ENCODE peak calls at places on chromosome 10, in five cellular contexts. H is stimulated activated CD4-positive, alpha-beta T cell treated with anti-CD3 and anti-CD28 coated beads, Interleukin-2, amount 100 ng/mL, for 24 hours; P is sciatic nerve; R is NCI-H510A treated with DMSO at 0.1 percent for 48 hours; E is T-helper 9 cell. Z is an unnamed sample.

GRCh38 chr10:86287422-86287793 is 79.2 kb downstream of the GRID1 start:
- DNase-seq in P (no peak), E (no peak), R (no peak), H (no peak), Z (no peak)

GRCh38 chr10:88890681-88891371 is 10.8 kb downstream of the STAMBPL1 start:
- DNase-seq in E (no peak), R (no peak), H (no peak), P (no peak), Z (no peak)

GRCh38 chr10:107540981-107541380 is 376.5 kb upstream of the SORCS1 start:
- DNase-seq in H (no peak), R (no peak), E (no peak), P (no peak), Z (no peak)

GRCh38 chr10:126518186-126519080 is 130.2 kb upstream of the ADAM12 start:
- DNase-seq in H (no peak), E (no peak), P (no peak), R (no peak), Z (no peak)

GRCh38 chr10:72425133-72425532 is 70.4 kb upstream of the DNAJB12 start:
- DNase-seq in R (no peak), P (no peak), E (no peak), H (no peak), Z (no peak)

GRCh38 chr10:88178758-88179157 is 315.3 kb downstream of the PTEN start:
- DNase-seq in H (no peak), R (peak; percentile 81), P (no peak), E (no peak), Z (peak; percentile 68)

GRCh38 chr10:18164771-18165361 is 24.6 kb downstream of the CACNB2 start:
- DNase-seq in P (no peak), H (no peak), E (no peak), R (no peak), Z (no peak)

GRCh38 chr10:78540355-78541076 is 506.9 kb downstream of the RPS24 start:
- DNase-seq in P (no peak), R (peak; percentile 39), H (no peak), E (no peak), Z (no peak)

GRCh38 chr10:128854965-128855364 is 612.1 kb upstream of the MGMT start:
- DNase-seq in E (no peak), R (no peak), P (peak; percentile 92), H (no peak), Z (no peak)

GRCh38 chr10:49241365-49241764 is 53.2 kb upstream of the TMEM273 start:
- DNase-seq in P (no peak), E (no peak), R (no peak), H (no peak), Z (no peak)

GRCh38 chr10:70849582-70850016 is 33.9 kb downstream of the SGPL1 start:
- DNase-seq in E (no peak), H (no peak), R (no peak), P (no peak), Z (no peak)

GRCh38 chr10:95048206-95048605 is 21.1 kb downstream of the CYP2C8 start:
- DNase-seq in P (no peak), R (no peak), H (no peak), E (no peak), Z (no peak)

GRCh38 chr10:69403519-69403918 is 13.2 kb downstream of the TACR2 start:
- DNase-seq in P (no peak), R (no peak), E (no peak), H (no peak), Z (no peak)

GRCh38 chr10:123904834-123905409 is 13.3 kb upstream of the CPXM2 start:
- DNase-seq in H (no peak), E (no peak), P (no peak), R (peak; percentile 27), Z (no peak)

GRCh38 chr10:47406870-47407648 is 23.0 kb upstream of the ZNF488 start:
- DNase-seq in H (no peak), E (no peak), P (no peak), R (peak; percentile 6), Z (no peak)

GRCh38 chr10:110860576-110861241 is 11.0 kb upstream of the PDCD4 start:
- DNase-seq in H (no peak), P (no peak), R (peak; percentile 18), E (peak; percentile 27), Z (peak; percentile 34)

GRCh38 chr10:50577681-50578350 is 45.9 kb downstream of the SGMS1 start:
- DNase-seq in R (peak; percentile 9), E (no peak), H (no peak), P (no peak), Z (peak; percentile 46)

GRCh38 chr10:7470371-7470770 is 59.5 kb upstream of the SFMBT2 start:
- DNase-seq in R (no peak), E (no peak), H (no peak), P (no peak), Z (no peak)

GRCh38 chr10:61984803-61985418 is 83.4 kb downstream of the ARID5B start:
- DNase-seq in P (no peak), H (no peak), E (no peak), R (no peak), Z (no peak)

GRCh38 chr10:6108072-6108471 is 19.2 kb downstream of the RBM17 start:
- DNase-seq in P (no peak), R (no peak), H (no peak), E (no peak), Z (no peak)

GRCh38 chr10:103736763-103737162 is 118.6 kb downstream of the SH3PXD2A start:
- DNase-seq in P (no peak), H (no peak), R (peak; percentile 83), E (no peak), Z (peak; percentile 20)

GRCh38 chr10:118955531-118956252 is 73.8 kb upstream of the NANOS1 start:
- DNase-seq in H (no peak), R (no peak), E (no peak), P (no peak), Z (no peak)

GRCh38 chr10:12631216-12631615 is 281.9 kb downstream of the CAMK1D start:
- DNase-seq in H (no peak), P (no peak), E (no peak), R (peak; percentile 92), Z (no peak)

GRCh38 chr10:14751576-14752330 is 22.9 kb downstream of the FAM107B start:
- DNase-seq in R (no peak), E (no peak), P (peak; percentile 75), H (no peak), Z (no peak)

Z was measured in DMS153.